ENCODE peak calls at places on chromosomes 5 and 9, in four cellular contexts. L, H, Q and F are unnamed samples.

GRCh38 chr9:133403766-133404439 is 13.9 kb downstream of the REXO4 start:
- DNase-seq in L (no peak), Q (no peak), H (peak), F (peak)

GRCh38 chr5:168041583-168041982 is 249.9 kb upstream of the WWC1 start:
- DNase-seq in H (no peak), Q (no peak), L (no peak), F (no peak)

GRCh38 chr9:93955356-93956182 is 414 bp upstream of the BARX1 start:
- DNase-seq in H (peak), Q (no peak), L (no peak), F (no peak)

GRCh38 chr5:147576646-147577535 is 67.0 kb upstream of the DPYSL3 start:
- DNase-seq in Q (peak), H (peak), L (peak), F (no peak)

GRCh38 chr9:132141364-132141947 is 20.4 kb upstream of the NTNG2 start:
- DNase-seq in L (no peak), H (no peak), Q (no peak), F (no peak)

GRCh38 chr5:1004598-1005361 is 3.8 kb upstream of the NKD2 start:
- DNase-seq in H (peak), Q (peak), L (peak), F (peak)

GRCh38 chr5:31217441-31217840 is 24.0 kb downstream of the CDH6 start:
- DNase-seq in H (no peak), L (no peak), Q (no peak), F (no peak)

GRCh38 chr9:38358390-38359296 is 33.9 kb upstream of the ALDH1B1 start:
- DNase-seq in H (no peak), L (no peak), Q (no peak), F (no peak)

GRCh38 chr9:84851935-84852585 is 182.5 kb downstream of the NTRK2 start:
- DNase-seq in Q (peak), H (peak), L (peak), F (no peak)

GRCh38 chr9:28801144-28801799 is 1228.0 kb upstream of the C9orf72 start:
- DNase-seq in L (no peak), Q (no peak), H (no peak), F (no peak)

GRCh38 chr5:73311291-73312110 is 137.1 kb downstream of the FOXD1 start:
- DNase-seq in Q (peak), L (peak), H (peak), F (no peak)

GRCh38 chr9:114185570-114185969 is 30.2 kb downstream of the COL27A1 start:
- DNase-seq in Q (no peak), L (no peak), H (no peak), F (no peak)

GRCh38 chr9:7121055-7121454 is 363.3 kb downstream of the KDM4C start:
- DNase-seq in H (no peak), Q (no peak), L (no peak), F (no peak)

GRCh38 chr5:6188976-6189375 is 189.4 kb downstream of the MED10 start:
- DNase-seq in H (no peak), Q (no peak), L (no peak), F (no peak)

GRCh38 chr5:113331201-113331551 is 103.6 kb downstream of the TSSK1B start:
- DNase-seq in H (no peak), L (no peak), Q (no peak), F (no peak)

GRCh38 chr5:148620696-148621095 is 33.6 kb downstream of the HTR4 start:
- DNase-seq in H (no peak), Q (no peak), L (no peak), F (no peak)